ENCODE peak calls at places on chromosomes 11 and 22, in four cellular contexts. E, P, G and A are unnamed samples.

GRCh38 chr11:7353100-7353499 is 101.4 kb downstream of the SYT9 start:
- DNase-seq in E (peak), P (no peak), G (no peak), A (no peak)

GRCh38 chr22:47092896-47093311 is 330.5 kb downstream of the TBC1D22A start:
- DNase-seq in E (no peak), P (no peak), G (no peak), A (no peak)

GRCh38 chr11:32826113-32826512 is 3.6 kb upstream of the PRRG4 start:
- DNase-seq in E (no peak), P (no peak), G (no peak), A (no peak)

GRCh38 chr22:33656808-33657628 is 263.3 kb downstream of the LARGE1 start:
- DNase-seq in E (no peak), P (no peak), G (no peak), A (no peak)

GRCh38 chr11:45450189-45450588 is 164.0 kb upstream of the SYT13 start:
- DNase-seq in E (no peak), P (no peak), G (peak), A (no peak)

GRCh38 chr11:63212742-63213141 is 30.7 kb downstream of the SLC22A25 start:
- DNase-seq in E (peak), P (no peak), G (no peak), A (no peak)

GRCh38 chr22:28402066-28402465 is 277.6 kb downstream of the TTC28 start:
- DNase-seq in E (no peak), P (no peak), G (no peak), A (no peak)

GRCh38 chr11:122439911-122440782 is 215.4 kb upstream of the UBASH3B start:
- DNase-seq in E (peak), P (no peak), G (no peak), A (no peak)

GRCh38 chr11:5983443-5983842 is 3.3 kb downstream of the OR52L1 start:
- DNase-seq in E (no peak), P (no peak), G (no peak), A (no peak)

DNA sequence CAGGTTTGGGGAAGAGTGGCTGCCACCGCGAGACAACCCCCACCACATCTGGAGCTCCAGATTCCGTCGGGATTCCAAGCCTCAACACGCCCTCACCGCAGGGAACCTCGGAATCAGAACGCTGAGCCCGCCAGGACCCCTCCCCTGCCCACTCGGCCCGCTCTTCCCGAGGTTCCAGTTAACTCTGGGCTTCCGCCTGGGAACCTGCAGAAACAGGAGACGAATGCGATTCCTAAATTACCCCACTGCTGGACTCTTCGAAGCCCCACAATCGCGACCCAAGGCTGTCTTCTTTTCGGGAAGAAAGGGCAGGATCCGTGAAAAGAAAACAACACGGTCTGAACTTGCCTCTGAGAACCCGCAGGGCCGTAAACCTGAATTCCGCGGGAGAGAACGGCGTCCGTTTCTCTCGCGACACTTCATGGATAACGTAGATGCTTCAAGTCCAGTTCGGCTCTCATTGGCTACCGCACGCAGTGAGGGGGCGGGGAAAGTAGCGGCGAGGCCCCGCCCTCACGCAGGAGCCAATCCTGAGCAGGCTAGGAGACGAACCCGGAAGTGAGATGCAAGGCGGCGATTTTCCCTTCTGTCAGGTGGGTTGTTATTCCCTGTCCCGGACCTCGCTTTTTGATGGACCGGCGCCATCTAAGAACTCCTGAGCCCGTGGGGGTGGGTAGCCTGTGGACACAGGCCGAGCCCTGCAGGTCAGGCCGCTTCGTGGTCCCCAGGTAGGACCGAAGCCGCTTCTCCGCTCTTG is at the start of the genes ANKRD49 and MRE11:
- DNase-seq in E (peak), P (peak), G (peak), A (peak)
- TF ChIP-seq POLR2A in E (peak), P (peak), G (peak), A (peak)

GRCh38 chr11:92675303-92675702 is 294.1 kb upstream of the MTNR1B start:
- DNase-seq in E (no peak), P (no peak), G (no peak), A (no peak)

GRCh38 chr11:92671081-92671480 is 298.4 kb upstream of the MTNR1B start:
- DNase-seq in E (no peak), P (no peak), G (no peak), A (no peak)

GRCh38 chr11:92667446-92668165 is 301.8 kb upstream of the MTNR1B start:
- DNase-seq in E (peak), P (no peak), G (no peak), A (no peak)

GRCh38 chr11:92675810-92676209 is 293.6 kb upstream of the MTNR1B start:
- DNase-seq in E (no peak), P (no peak), G (no peak), A (no peak)

DNA sequence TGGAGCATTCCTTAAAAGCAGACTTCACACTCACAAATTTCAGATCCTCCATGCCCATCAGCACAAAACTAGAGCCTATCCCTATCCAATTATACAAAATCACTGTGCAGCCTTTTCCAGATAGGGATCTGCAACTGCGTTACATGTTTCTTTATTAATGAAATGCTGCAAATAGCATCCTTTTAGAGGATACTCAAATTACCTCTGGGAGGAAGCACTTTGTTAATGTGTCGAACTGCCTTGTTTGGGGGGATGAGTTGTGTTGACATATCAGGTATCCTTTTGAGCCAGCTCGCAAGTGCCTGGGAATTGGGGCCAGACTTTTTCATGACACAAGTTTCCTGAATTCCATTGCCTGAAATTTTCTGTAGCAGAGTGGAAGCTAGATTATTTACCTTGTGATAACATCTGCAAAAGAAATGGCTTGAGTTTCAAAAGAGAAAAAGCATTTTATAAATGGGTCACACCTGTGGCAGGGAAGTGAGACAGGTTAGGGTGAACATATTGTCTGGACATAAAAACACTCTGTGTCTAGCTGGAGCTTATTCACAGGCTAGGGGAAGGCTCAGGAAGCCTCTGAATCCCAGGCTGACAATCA is 299.1 kb upstream of the MTNR1B start:
- DNase-seq in E (no peak), P (no peak), G (no peak), A (no peak)
- TF ChIP-seq CTCF in E (no peak), P (no peak), G (no peak), A (no peak)

GRCh38 chr11:64803846-64804345 is 882 bp upstream of the MAP4K2 start:
- DNase-seq in E (no peak), P (no peak), G (no peak), A (no peak)

GRCh38 chr11:64801591-64802369 is 1.2 kb downstream of the MAP4K2 start:
- DNase-seq in E (no peak), P (no peak), G (no peak), A (no peak)

GRCh38 chr11:64800633-64801464 is 2.2 kb downstream of the MAP4K2 start:
- DNase-seq in E (no peak), P (no peak), G (no peak), A (no peak)

GRCh38 chr11:64803163-64803845 is at the start of gene MAP4K2:
- DNase-seq in E (peak), P (peak), G (peak), A (peak)

DNA sequence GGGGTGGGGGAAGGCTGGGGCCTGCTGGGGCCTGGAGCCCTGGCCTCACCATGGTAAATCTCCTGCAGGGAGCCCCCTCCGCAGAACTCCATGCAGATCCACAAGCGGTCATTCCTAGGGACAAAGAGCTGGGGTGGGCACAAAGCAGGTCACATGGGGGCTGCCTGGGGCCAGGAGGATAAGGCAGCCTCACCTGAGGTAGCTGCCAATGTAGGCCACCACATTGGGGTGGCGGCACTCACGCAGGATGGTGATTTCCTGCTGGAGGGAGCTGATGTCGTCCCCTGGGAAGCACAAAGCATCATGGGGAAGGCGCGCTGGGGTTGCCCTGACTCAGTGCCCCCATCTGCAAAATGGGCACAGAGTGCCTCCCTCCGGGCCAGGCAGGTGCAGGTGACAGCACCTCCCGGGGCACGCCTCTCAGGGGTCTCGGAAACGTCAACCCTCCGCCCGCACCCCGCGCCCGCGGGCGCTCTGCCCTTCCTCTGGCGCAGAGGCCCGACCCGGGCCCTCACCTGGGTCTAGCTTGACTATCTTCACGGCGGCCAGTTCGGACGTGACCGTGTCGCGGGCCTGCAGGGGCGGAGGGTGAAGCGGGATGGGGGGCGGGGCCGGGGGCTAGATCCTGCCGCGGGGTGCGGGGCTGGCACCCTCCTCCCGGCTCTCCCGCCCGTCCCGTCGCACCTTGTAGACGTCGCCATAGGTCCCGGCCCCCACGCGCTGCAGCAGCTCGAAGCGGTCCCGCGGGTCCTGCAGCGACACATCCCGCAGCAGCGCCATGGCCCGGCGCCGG is 448 bp downstream of the MAP4K2 start:
- DNase-seq in E (no peak), P (no peak), G (no peak), A (no peak)
- TF ChIP-seq POLR2A in E (no peak), P (no peak), G (no peak), A (no peak)

GRCh38 chr22:37290737-37291136 is 8.4 kb downstream of the CYTH4 start:
- DNase-seq in E (no peak), P (no peak), G (no peak), A (no peak)

GRCh38 chr22:37287550-37287951 is 5.2 kb downstream of the CYTH4 start:
- DNase-seq in E (no peak), P (no peak), G (no peak), A (no peak)

GRCh38 chr22:37285937-37286336 is 3.6 kb downstream of the CYTH4 start:
- DNase-seq in E (no peak), P (no peak), G (no peak), A (no peak)

GRCh38 chr22:37289156-37289735 is 6.9 kb downstream of the CYTH4 start:
- DNase-seq in E (no peak), P (no peak), G (no peak), A (no peak)

DNA sequence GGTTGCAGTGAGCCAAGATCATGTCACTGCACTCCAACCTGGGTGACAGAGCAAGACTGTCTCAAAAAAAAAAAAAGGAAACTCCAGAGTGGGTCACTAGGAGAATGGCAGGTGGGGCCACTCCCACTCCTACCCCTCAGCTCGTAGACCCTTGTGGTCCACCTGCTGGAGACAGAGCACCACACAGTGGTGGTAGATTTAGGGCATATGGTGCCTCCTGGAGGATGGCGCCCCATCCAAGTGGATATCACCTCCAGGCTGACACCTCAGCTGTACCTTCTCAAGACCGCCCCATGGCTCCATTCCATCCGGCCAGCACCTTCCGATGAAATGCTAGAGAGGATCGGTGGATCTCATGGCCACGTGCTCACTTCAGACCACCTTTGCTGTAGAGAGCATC is 6.2 kb downstream of the CYTH4 start:
- DNase-seq in E (no peak), P (no peak), G (no peak), A (no peak)
- TF ChIP-seq CTCF in E (no peak), P (no peak), G (no peak), A (no peak)

DNA sequence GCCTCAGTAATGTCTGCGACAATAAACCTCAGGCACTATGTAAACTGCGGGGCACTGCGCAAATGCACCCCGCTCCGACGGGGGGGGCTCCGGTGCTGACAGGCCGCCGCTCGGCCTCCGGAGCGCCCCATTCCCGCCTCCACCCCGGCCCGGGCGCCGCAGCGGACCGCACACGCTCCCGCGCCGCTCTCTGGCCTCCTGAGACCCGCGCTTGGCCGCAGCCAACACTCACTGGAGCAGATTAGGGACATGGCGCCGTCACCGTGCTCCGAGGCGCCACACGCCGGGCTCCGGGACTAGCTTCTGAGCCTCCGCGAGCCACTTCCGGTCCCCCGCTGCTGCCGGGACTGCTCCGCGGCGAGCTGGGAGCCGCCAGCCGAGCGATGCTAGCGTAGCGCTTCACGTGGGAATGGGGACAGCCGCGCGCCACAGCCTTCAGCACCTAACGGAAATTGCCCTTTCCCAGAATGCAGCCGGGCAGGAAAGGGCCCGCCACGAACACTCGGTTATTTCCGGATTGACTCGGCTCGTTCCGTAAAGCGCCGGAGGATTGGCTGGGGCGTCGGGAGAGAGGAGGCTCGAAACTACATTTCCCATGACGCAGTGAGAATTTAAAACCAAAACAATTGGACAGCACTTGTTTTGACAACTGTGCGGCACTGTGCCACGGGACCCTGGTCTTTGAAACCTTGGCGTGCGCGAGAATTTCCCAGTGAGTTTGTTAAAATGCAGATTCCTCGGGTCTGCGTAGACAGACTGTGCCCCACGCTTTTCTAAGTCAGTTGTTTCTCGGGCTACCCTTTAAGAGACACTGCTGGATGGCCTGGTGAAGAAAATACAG is at the start of gene PRPF19:
- DNase-seq in E (peak), P (peak), G (peak), A (peak)
- TF ChIP-seq POLR2A in E (peak), P (peak), G (peak), A (no peak)

DNA sequence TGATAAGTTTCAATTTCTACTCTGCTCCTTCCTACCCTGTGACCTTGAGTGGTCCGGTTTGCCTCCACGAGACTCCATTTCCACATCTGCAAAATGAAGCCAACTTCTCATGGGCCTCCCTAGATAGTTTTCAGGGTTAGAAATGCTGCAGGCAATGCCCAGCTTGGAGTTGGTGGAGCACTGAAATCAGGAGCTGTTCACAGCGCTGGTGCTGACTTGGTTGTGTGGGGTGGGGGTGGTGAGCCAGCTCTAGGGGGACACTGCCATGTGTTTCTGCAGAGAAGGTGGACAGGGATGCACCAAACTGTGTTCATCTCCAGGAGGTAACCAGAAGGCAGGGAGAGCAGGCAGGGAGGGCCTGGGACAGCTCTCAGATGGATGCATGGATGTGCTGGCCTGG is 37.0 kb downstream of the SGSM1 start:
- DNase-seq in E (no peak), P (no peak), G (no peak), A (no peak)
- TF ChIP-seq CTCF in E (no peak), P (no peak), G (no peak), A (no peak)